ENCODE peak calls at places on chromosomes 2 and 18, in nine cellular contexts. K, H, U, B, R, P, Z, C and Y are unnamed samples.
A peak's percentile ranks its signal among the peaks of the same experiment; 100 is the strongest.

GRCh38 chr2:73176205-73176880 is 26.0 kb upstream of the NOTO start:
- DNase-seq in K (no peak), H (no peak), U (peak; percentile 43), B (no peak), R (peak; percentile 33), P (no peak), Z (peak; percentile 33), C (no peak), Y (no peak)

GRCh38 chr2:106977707-106978106 is 91.7 kb upstream of the ST6GAL2 start:
- DNase-seq in K (no peak), H (no peak), U (no peak), B (peak; percentile 67), R (peak; percentile 52), P (no peak), Z (no peak), C (no peak), Y (no peak)

GRCh38 chr2:121777699-121778058 is 22.2 kb downstream of the TSN start:
- DNase-seq in K (no peak), H (no peak), U (no peak), B (peak; percentile 26), R (no peak), P (no peak), Z (no peak), C (no peak), Y (no peak)

GRCh38 chr2:233976690-233977294 is 59.6 kb downstream of the TRPM8 start:
- DNase-seq in K (peak; percentile 52), H (peak; percentile 64), U (peak; percentile 44), B (no peak), R (peak; percentile 85), P (no peak), Z (peak; percentile 71), C (no peak), Y (no peak)

GRCh38 chr2:54557601-54558187 is 101.6 kb downstream of the SPTBN1 start:
- DNase-seq in K (no peak), H (peak; percentile 33), U (peak; percentile 63), B (no peak), R (no peak), P (peak; percentile 82), Z (peak; percentile 91), C (peak; percentile 50), Y (no peak)

GRCh38 chr18:5106730-5107129 is 90.3 kb downstream of the AKAIN1 start:
- DNase-seq in K (no peak), H (no peak), U (no peak), B (no peak), R (no peak), P (no peak), Z (peak; percentile 46), C (no peak), Y (no peak)

GRCh38 chr2:94759211-94759610 is 112.0 kb upstream of the TEKT4 start:
- DNase-seq in K (no peak), H (no peak), U (no peak), B (no peak), R (peak; percentile 15), P (no peak), Z (no peak), C (no peak), Y (peak; percentile 47)

GRCh38 chr2:3244486-3244885 is 133.1 kb downstream of the EIPR1 start:
- DNase-seq in K (no peak), H (no peak), U (no peak), B (no peak), R (no peak), P (no peak), Z (no peak), C (no peak), Y (peak; percentile 25)

GRCh38 chr2:68089961-68090360 is 27.2 kb upstream of the C1D start:
- DNase-seq in K (no peak), H (no peak), U (no peak), B (no peak), R (no peak), P (no peak), Z (no peak), C (no peak), Y (no peak)

GRCh38 chr2:153917570-153917969 is 45.8 kb downstream of the GALNT13 start:
- DNase-seq in K (no peak), H (no peak), U (no peak), B (no peak), R (no peak), P (no peak), Z (no peak), C (no peak), Y (no peak)

GRCh38 chr2:102480796-102481195 is 7.8 kb downstream of the SLC9A4 start:
- DNase-seq in K (no peak), H (no peak), U (no peak), B (no peak), R (no peak), P (no peak), Z (no peak), C (no peak), Y (no peak)

GRCh38 chr2:23545391-23545790 is 160.4 kb downstream of the KLHL29 start:
- DNase-seq in K (no peak), H (peak; percentile 14), U (no peak), B (no peak), R (peak; percentile 15), P (no peak), Z (peak; percentile 66), C (no peak), Y (no peak)

GRCh38 chr2:98334439-98335078 is 11.7 kb upstream of the CNGA3 start:
- DNase-seq in K (peak; percentile 62), H (peak; percentile 10), U (no peak), B (peak; percentile 74), R (peak; percentile 87), P (no peak), Z (peak; percentile 29), C (no peak), Y (no peak)

GRCh38 chr18:31042391-31043181 is at the start of gene DSC3:
- DNase-seq in K (no peak), H (peak; percentile 51), U (peak; percentile 45), B (no peak), R (no peak), P (no peak), Z (no peak), C (no peak), Y (no peak)

GRCh38 chr2:23697676-23698075 is 229.2 kb downstream of the ATAD2B start:
- DNase-seq in K (no peak), H (no peak), U (no peak), B (peak; percentile 17), R (no peak), P (no peak), Z (no peak), C (no peak), Y (no peak)

GRCh38 chr2:146392191-146392590 is 1452.6 kb upstream of the ACVR2A start:
- DNase-seq in K (no peak), H (no peak), U (no peak), B (no peak), R (no peak), P (no peak), Z (peak; percentile 28), C (no peak), Y (no peak)

GRCh38 chr2:238289574-238289973 is 1.2 kb upstream of the PER2 start:
- DNase-seq in K (no peak), H (no peak), U (no peak), B (no peak), R (no peak), P (no peak), Z (no peak), C (no peak), Y (no peak)

GRCh38 chr2:134668821-134669220 is 50.0 kb downstream of the TMEM163 start:
- DNase-seq in K (no peak), H (no peak), U (no peak), B (no peak), R (peak; percentile 87), P (no peak), Z (no peak), C (peak; percentile 55), Y (no peak)

GRCh38 chr2:11738589-11739436 is 7.6 kb upstream of the LPIN1 start:
- DNase-seq in K (peak; percentile 84), H (peak; percentile 40), U (no peak), B (peak; percentile 69), R (peak; percentile 82), P (peak; percentile 42), Z (no peak), C (no peak), Y (no peak)

GRCh38 chr2:223668302-223668998 is 66.3 kb upstream of the SCG2 start:
- DNase-seq in K (no peak), H (no peak), U (no peak), B (no peak), R (peak; percentile 18), P (no peak), Z (no peak), C (no peak), Y (no peak)

GRCh38 chr2:47501374-47502200 is 98.6 kb downstream of the MSH2 start:
- DNase-seq in K (no peak), H (no peak), U (no peak), B (peak; percentile 52), R (peak; percentile 39), P (no peak), Z (no peak), C (no peak), Y (no peak)

GRCh38 chr2:133124446-133124845 is 443.8 kb downstream of the NCKAP5 start:
- DNase-seq in K (no peak), H (no peak), U (no peak), B (no peak), R (no peak), P (no peak), Z (no peak), C (no peak), Y (no peak)

GRCh38 chr2:64732153-64732552 is 78.4 kb upstream of the SERTAD2 start:
- DNase-seq in K (no peak), H (no peak), U (no peak), B (no peak), R (no peak), P (no peak), Z (no peak), C (no peak), Y (no peak)

GRCh38 chr2:200450288-200450687 is 59.6 kb downstream of the KCTD18 start:
- DNase-seq in K (no peak), H (no peak), U (no peak), B (no peak), R (no peak), P (no peak), Z (no peak), C (no peak), Y (no peak)

GRCh38 chr18:24026457-24026856 is 11.9 kb downstream of the TTC39C start:
- DNase-seq in K (no peak), H (no peak), U (no peak), B (no peak), R (no peak), P (no peak), Z (no peak), C (no peak), Y (no peak)

GRCh38 chr2:152440460-152440859 is 105.5 kb downstream of the FMNL2 start:
- DNase-seq in K (no peak), H (no peak), U (no peak), B (no peak), R (no peak), P (no peak), Z (no peak), C (no peak), Y (no peak)

GRCh38 chr2:8679827-8680731 is 1.8 kb upstream of the ID2 start:
- DNase-seq in K (no peak), H (peak; percentile 91), U (no peak), B (no peak), R (no peak), P (no peak), Z (peak; percentile 77), C (no peak), Y (no peak)

GRCh38 chr2:44952143-44952805 is 10.8 kb downstream of the SIX3 start:
- DNase-seq in K (no peak), H (peak; percentile 75), U (peak; percentile 87), B (no peak), R (peak; percentile 40), P (no peak), Z (peak; percentile 57), C (no peak), Y (no peak)